ENCODE peak calls at places on chromosomes 1 and 21, in eight cellular contexts. Z is PC-9, S is H9, E is brain microvascular endothelial cell, X is GM10248, Y is A549, U is lung, I is glutamatergic neuron. W is an unnamed sample.

GRCh38 chr1:196309386-196309785 is 298.9 kb downstream of the KCNT2 start:
- DNase-seq in Z (no peak), S (no peak), E (no peak), X (no peak), Y (no peak), U (no peak), I (no peak), W (no peak)

GRCh38 chr1:113129529-113130185 is 56.7 kb downstream of the LRIG2 start:
- DNase-seq in Z (peak), S (no peak), E (no peak), X (no peak), Y (no peak), U (no peak), I (no peak), W (no peak)

GRCh38 chr1:24763671-24764070 is 18.4 kb downstream of the CLIC4 start:
- DNase-seq in Z (no peak), S (no peak), E (no peak), X (no peak), Y (no peak), U (no peak), I (no peak), W (no peak)

GRCh38 chr21:42001781-42002180 is 8.4 kb downstream of the ZBTB21 start:
- DNase-seq in Z (no peak), S (no peak), E (no peak), X (no peak), Y (no peak), U (no peak), I (no peak), W (no peak)

GRCh38 chr1:36542962-36543515 is 60.3 kb upstream of the CSF3R start:
- DNase-seq in Z (no peak), S (peak), E (no peak), X (no peak), Y (peak), U (no peak), I (no peak), W (peak)

GRCh38 chr1:230286166-230286889 is 139.8 kb downstream of the PGBD5 start:
- DNase-seq in Z (no peak), S (no peak), E (no peak), X (no peak), Y (no peak), U (no peak), I (peak), W (no peak)

GRCh38 chr1:66339944-66340343 is 194.0 kb upstream of the SGIP1 start:
- DNase-seq in Z (no peak), S (no peak), E (no peak), X (no peak), Y (no peak), U (no peak), I (no peak), W (no peak)

GRCh38 chr1:31669786-31670582 is 25.3 kb upstream of the PEF1 start:
- DNase-seq in Z (peak), S (peak), E (peak), X (no peak), Y (peak), U (peak), I (no peak), W (peak)

GRCh38 chr1:163071381-163072255 is 2.5 kb downstream of the RGS4 start:
- DNase-seq in Z (peak), S (peak), E (peak), X (peak), Y (peak), U (peak), I (peak), W (peak)

GRCh38 chr1:31797216-31797615 is 18.6 kb downstream of the SPOCD1 start:
- DNase-seq in Z (no peak), S (no peak), E (no peak), X (no peak), Y (no peak), U (no peak), I (peak), W (no peak)

GRCh38 chr1:64645742-64646141 is 99.1 kb upstream of the RAVER2 start:
- DNase-seq in Z (no peak), S (no peak), E (no peak), X (no peak), Y (no peak), U (no peak), I (no peak), W (no peak)

GRCh38 chr1:15411593-15412487 is 2.2 kb downstream of the EFHD2 start:
- DNase-seq in Z (peak), S (no peak), E (no peak), X (peak), Y (no peak), U (peak), I (no peak), W (no peak)

GRCh38 chr1:1175221-1176062 is 1.8 kb downstream of the TTLL10 start:
- DNase-seq in Z (no peak), S (peak), E (no peak), X (no peak), Y (no peak), U (no peak), I (no peak), W (no peak)

GRCh38 chr1:172824199-172824598 is 165.3 kb downstream of the FASLG start:
- DNase-seq in Z (no peak), S (no peak), E (no peak), X (no peak), Y (no peak), U (no peak), I (no peak), W (no peak)

GRCh38 chr1:234899041-234899787 is 229.4 kb downstream of the TOMM20 start:
- DNase-seq in Z (peak), S (no peak), E (peak), X (no peak), Y (no peak), U (peak), I (no peak), W (no peak)

GRCh38 chr1:176469450-176469985 is 6.5 kb downstream of the PAPPA2 start:
- DNase-seq in Z (no peak), S (no peak), E (no peak), X (no peak), Y (no peak), U (no peak), I (no peak), W (no peak)

GRCh38 chr1:219806642-219807041 is 121.7 kb downstream of the SLC30A10 start:
- DNase-seq in Z (no peak), S (no peak), E (no peak), X (no peak), Y (no peak), U (no peak), I (no peak), W (no peak)

GRCh38 chr1:205922806-205923205 is 20.4 kb downstream of the SLC26A9 start:
- DNase-seq in Z (no peak), S (peak), E (no peak), X (no peak), Y (no peak), U (no peak), I (no peak), W (no peak)

GRCh38 chr1:183871142-183871541 is 66.2 kb downstream of the RGL1 start:
- DNase-seq in Z (peak), S (no peak), E (peak), X (no peak), Y (no peak), U (no peak), I (no peak), W (no peak)

GRCh38 chr1:29379438-29380073 is 143.2 kb downstream of the PTPRU start:
- DNase-seq in Z (no peak), S (peak), E (peak), X (no peak), Y (no peak), U (no peak), I (no peak), W (no peak)

GRCh38 chr1:20645414-20645813 is 12.2 kb downstream of the PINK1 start:
- DNase-seq in Z (no peak), S (no peak), E (no peak), X (no peak), Y (no peak), U (no peak), I (no peak), W (no peak)

GRCh38 chr1:158999301-159000069 is 10.2 kb upstream of the IFI16 start:
- DNase-seq in Z (no peak), S (peak), E (peak), X (no peak), Y (no peak), U (peak), I (peak), W (peak)

GRCh38 chr21:20250337-20250736 is 747.9 kb upstream of the NCAM2 start:
- DNase-seq in Z (no peak), S (no peak), E (no peak), X (no peak), Y (no peak), U (no peak), I (no peak), W (no peak)

GRCh38 chr1:93738075-93738622 is 56.5 kb upstream of the BCAR3 start:
- DNase-seq in Z (peak), S (no peak), E (peak), X (no peak), Y (peak), U (no peak), I (no peak), W (no peak)

GRCh38 chr1:220891221-220892085 is 12.2 kb downstream of the HLX start:
- DNase-seq in Z (no peak), S (peak), E (no peak), X (no peak), Y (no peak), U (no peak), I (no peak), W (no peak)

GRCh38 chr1:68181165-68181556 is 51.2 kb downstream of the WLS start:
- DNase-seq in Z (no peak), S (no peak), E (no peak), X (no peak), Y (no peak), U (no peak), I (no peak), W (no peak)

GRCh38 chr1:62309906-62310305 is 9.3 kb downstream of the KANK4 start:
- DNase-seq in Z (peak), S (no peak), E (no peak), X (no peak), Y (no peak), U (no peak), I (no peak), W (no peak)

GRCh38 chr1:236795757-236796719 is 946 bp downstream of the MTR start:
- DNase-seq in Z (peak), S (no peak), E (peak), X (peak), Y (no peak), U (no peak), I (no peak), W (no peak)

GRCh38 chr1:240111558-240111957 is 19.9 kb downstream of the FMN2 start:
- DNase-seq in Z (no peak), S (no peak), E (no peak), X (no peak), Y (no peak), U (no peak), I (no peak), W (no peak)

GRCh38 chr1:219757890-219758289 is 145.0 kb upstream of the ZC3H11B start:
- DNase-seq in Z (no peak), S (no peak), E (peak), X (no peak), Y (no peak), U (no peak), I (no peak), W (no peak)

GRCh38 chr1:234777850-234778214 is 167.9 kb upstream of the IRF2BP2 start:
- DNase-seq in Z (no peak), S (no peak), E (no peak), X (no peak), Y (no peak), U (no peak), I (no peak), W (no peak)

GRCh38 chr1:181061891-181062777 is 26.4 kb upstream of the IER5 start:
- DNase-seq in Z (no peak), S (no peak), E (no peak), X (peak), Y (no peak), U (no peak), I (no peak), W (no peak)

GRCh38 chr1:203638076-203638475 is 11.4 kb downstream of the ATP2B4 start:
- DNase-seq in Z (no peak), S (no peak), E (no peak), X (no peak), Y (no peak), U (no peak), I (no peak), W (no peak)

GRCh38 chr1:203640723-203641523 is 14.3 kb downstream of the ATP2B4 start:
- DNase-seq in Z (no peak), S (no peak), E (no peak), X (no peak), Y (no peak), U (no peak), I (peak), W (no peak)

GRCh38 chr1:203638914-203639313 is 12.3 kb downstream of the ATP2B4 start:
- DNase-seq in Z (no peak), S (no peak), E (no peak), X (no peak), Y (no peak), U (peak), I (no peak), W (no peak)

GRCh38 chr1:203643213-203644045 is 16.8 kb downstream of the ATP2B4 start:
- DNase-seq in Z (peak), S (no peak), E (peak), X (no peak), Y (no peak), U (no peak), I (no peak), W (no peak)

GRCh38 chr1:203640117-203640516 is 13.5 kb downstream of the ATP2B4 start:
- DNase-seq in Z (no peak), S (no peak), E (no peak), X (no peak), Y (no peak), U (no peak), I (no peak), W (no peak)
- TF ChIP-seq CTCF in Z (no peak), S (no peak), E (no peak), X (no peak), Y (no peak), U (no peak), I (no peak), W (no peak)

DNA sequence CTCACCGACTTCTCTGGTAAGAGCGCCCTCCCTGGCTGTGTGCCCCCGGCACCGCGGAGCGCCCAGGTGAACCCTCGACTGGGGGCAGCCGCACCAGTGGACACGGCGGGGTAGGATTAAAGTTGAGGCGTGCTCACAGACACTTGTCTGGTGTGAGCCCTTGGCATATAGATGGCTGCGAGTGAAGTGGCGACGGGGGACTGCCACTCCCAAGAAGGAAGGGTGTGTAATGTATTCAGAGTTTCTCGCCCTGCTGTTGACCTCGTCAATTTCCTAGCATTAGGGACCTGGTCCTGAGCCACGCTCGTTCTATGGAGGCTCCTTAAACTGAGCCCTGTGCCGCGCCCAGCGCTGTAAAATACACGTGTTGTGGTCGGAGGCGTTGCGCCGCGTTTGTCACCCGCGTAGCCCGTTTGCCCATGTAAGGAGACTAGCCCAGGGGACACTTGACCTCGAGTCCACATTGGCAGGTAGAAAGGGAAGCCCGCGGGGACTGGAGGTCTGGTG is 545 bp downstream of the EVA1C start:
- DNase-seq in Z (no peak), S (no peak), E (no peak), X (no peak), Y (no peak), U (peak), I (peak), W (peak)
- TF ChIP-seq CTCF in Z (no peak), S (peak), E (peak), X (no peak), Y (peak), U (no peak), I (no peak), W (no peak)

DNA sequence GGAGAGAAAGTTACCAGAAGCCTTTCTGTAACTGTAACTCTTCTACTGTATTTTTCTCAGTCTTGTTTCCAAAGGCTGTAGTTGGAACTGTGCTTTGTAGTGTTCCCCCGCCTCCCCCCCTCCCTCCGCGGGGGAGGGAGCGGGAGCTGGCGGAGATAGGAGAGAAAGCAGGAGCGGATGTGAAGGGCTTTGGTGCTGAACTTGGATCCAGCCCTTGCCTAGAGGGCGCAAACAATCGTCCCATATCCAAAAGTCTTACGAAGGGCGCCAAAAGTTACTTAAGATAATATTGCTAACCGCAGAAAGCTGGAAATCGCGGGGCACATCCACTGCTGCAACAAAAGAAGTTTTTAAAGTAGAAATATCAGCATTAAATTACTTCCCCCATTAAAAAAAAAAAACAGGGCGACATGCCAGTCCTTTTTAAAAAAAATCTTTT is 2.4 kb upstream of the NFIA start:
- DNase-seq in Z (peak), S (peak), E (peak), X (no peak), Y (no peak), U (peak), I (peak), W (peak)
- TF ChIP-seq CTCF in Z (no peak), S (peak), E (peak), X (no peak), Y (peak), U (no peak), I (no peak), W (peak)

DNA sequence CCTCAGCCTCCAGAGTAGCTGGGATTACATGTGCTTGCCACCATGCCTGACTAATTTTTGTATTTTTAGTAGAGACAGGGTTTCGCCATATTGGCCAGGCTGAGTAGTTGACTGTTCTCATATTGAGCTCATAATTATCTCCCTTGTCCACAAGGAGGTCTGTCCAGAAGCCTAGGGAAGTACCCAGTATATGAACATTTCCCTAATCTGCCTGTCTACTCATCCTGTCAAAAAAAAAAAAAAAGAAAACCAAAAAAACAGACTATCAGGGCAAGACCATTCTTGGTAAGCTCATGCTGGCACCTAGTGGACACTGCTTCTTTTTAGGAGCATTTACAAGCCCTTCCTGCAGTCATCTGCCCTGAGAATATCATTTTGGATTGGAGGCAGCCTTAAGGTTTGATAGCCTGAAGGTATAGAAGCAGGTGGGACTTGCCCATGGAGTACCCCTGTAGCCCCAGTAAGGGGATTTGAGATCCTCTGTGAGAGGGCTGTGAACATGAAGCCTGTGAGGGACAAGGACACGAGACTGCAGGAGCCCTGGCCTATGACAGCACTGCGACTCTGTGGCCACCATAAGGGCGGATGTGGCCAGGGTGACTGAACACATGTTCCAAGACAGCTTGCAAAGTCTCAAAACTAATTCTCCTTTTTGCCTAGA is 10.8 kb upstream of the DUSP12 start:
- DNase-seq in Z (peak), S (peak), E (peak), X (peak), Y (peak), U (no peak), I (no peak), W (peak)
- TF ChIP-seq CTCF in Z (peak), S (peak), E (peak), X (peak), Y (peak), U (peak), I (peak), W (peak)

DNA sequence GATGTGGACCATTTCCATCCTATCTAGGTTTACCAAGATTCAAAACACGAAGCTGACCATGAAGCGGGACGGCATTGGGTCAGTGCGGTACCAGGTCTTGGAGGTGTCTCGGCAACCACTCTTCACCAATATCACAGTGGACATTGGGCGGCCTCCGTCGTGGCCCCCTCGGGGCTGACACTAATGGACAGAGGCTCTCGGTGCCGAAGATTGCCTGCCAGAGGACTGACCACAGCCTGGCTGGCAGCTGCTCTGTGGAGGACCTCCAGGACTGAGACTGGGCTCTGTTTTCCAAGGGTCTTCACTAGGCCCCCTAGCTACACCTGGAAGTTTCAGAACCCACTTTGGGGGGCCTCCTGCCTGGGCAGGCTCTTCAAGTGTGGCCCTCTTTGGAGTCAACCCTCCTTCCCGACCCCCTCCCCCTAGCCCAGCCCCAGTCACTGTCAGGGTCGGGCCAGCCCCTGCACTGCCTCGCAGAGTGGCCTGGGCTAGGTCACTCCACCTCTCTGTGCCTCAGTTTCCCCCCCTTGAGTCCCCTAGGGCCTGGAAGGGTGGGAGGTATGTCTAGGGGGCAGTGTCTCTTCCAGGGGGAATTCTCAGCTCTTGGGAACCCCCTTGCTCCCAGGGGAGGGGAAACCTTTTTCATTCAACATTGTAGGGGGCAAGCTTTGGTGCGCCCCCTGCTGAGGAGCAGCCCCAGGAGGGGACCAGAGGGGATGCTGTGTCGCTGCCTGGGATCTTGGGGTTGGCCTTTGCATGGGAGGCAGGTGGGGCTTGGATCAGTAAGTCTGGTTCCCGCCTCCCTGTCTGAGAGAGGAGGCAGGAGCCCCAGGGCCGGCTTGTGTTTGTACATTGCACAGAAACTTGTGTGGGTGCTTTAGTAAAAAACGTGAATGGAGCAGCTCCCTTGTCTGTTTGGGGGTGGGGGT is 864 bp upstream of the CCDC24 start:
- DNase-seq in Z (no peak), S (no peak), E (no peak), X (no peak), Y (no peak), U (no peak), I (no peak), W (no peak)
- TF ChIP-seq CTCF in Z (no peak), S (no peak), E (peak), X (no peak), Y (peak), U (no peak), I (no peak), W (peak)

W was measured in Calu3.